ENCODE peak calls at places on chromosomes 11 and 22, in seven cellular contexts. One of them, this sample, is unnamed.

GRCh38 chr22:40022536-40023225 is 27.9 kb downstream of the FAM83F start:
- DNase-seq in uterus: no peak
- DNase-seq in endothelial cell of umbilical vein: no peak
- DNase-seq in adrenal gland: no peak
- DNase-seq in K562: no peak
- DNase-seq in body of pancreas: no peak
- DNase-seq in tibial nerve: no peak
- DNase-seq in this sample: no peak

GRCh38 chr22:41381329-41382097 is at the start of gene TEF:
- DNase-seq in uterus: peak
- DNase-seq in body of pancreas: peak
- DNase-seq in K562: peak
- DNase-seq in tibial nerve: peak
- DNase-seq in endothelial cell of umbilical vein: peak
- DNase-seq in adrenal gland: peak
- DNase-seq in this sample: peak

GRCh38 chr11:80873309-80873999 is 1432.6 kb upstream of the TENM4 start:
- DNase-seq in K562: no peak
- DNase-seq in tibial nerve: no peak
- DNase-seq in adrenal gland: no peak
- DNase-seq in endothelial cell of umbilical vein: peak
- DNase-seq in body of pancreas: no peak
- DNase-seq in uterus: no peak
- DNase-seq in this sample: peak

GRCh38 chr11:34850339-34850738 is 65.8 kb downstream of the APIP start:
- DNase-seq in endothelial cell of umbilical vein: no peak
- DNase-seq in uterus: no peak
- DNase-seq in adrenal gland: no peak
- DNase-seq in body of pancreas: no peak
- DNase-seq in K562: peak
- DNase-seq in tibial nerve: no peak
- DNase-seq in this sample: no peak

GRCh38 chr11:94882931-94883330 is 90.4 kb downstream of the CWC15 start:
- DNase-seq in adrenal gland: no peak
- DNase-seq in body of pancreas: no peak
- DNase-seq in tibial nerve: no peak
- DNase-seq in uterus: no peak
- DNase-seq in endothelial cell of umbilical vein: no peak
- DNase-seq in K562: no peak
- DNase-seq in this sample: no peak

GRCh38 chr11:7677071-7677470 is 3.8 kb upstream of the CYB5R2 start:
- DNase-seq in uterus: no peak
- DNase-seq in K562: no peak
- DNase-seq in tibial nerve: no peak
- DNase-seq in body of pancreas: no peak
- DNase-seq in adrenal gland: no peak
- DNase-seq in endothelial cell of umbilical vein: peak
- DNase-seq in this sample: no peak

GRCh38 chr11:12806113-12806512 is 131.9 kb downstream of the TEAD1 start:
- DNase-seq in adrenal gland: no peak
- DNase-seq in K562: no peak
- DNase-seq in uterus: no peak
- DNase-seq in body of pancreas: no peak
- DNase-seq in endothelial cell of umbilical vein: no peak
- DNase-seq in tibial nerve: no peak
- DNase-seq in this sample: no peak

GRCh38 chr11:32088117-32088941 is 2.5 kb upstream of the RCN1 start:
- DNase-seq in tibial nerve: peak
- DNase-seq in adrenal gland: peak
- DNase-seq in body of pancreas: peak
- DNase-seq in endothelial cell of umbilical vein: peak
- DNase-seq in K562: peak
- DNase-seq in uterus: no peak
- DNase-seq in this sample: peak

GRCh38 chr11:12770435-12770834 is 96.2 kb downstream of the TEAD1 start:
- DNase-seq in K562: no peak
- DNase-seq in uterus: no peak
- DNase-seq in tibial nerve: no peak
- DNase-seq in endothelial cell of umbilical vein: no peak
- DNase-seq in body of pancreas: no peak
- DNase-seq in adrenal gland: no peak
- DNase-seq in this sample: no peak

GRCh38 chr11:8297781-8298440 is 34.2 kb upstream of the LMO1 start:
- DNase-seq in endothelial cell of umbilical vein: no peak
- DNase-seq in body of pancreas: no peak
- DNase-seq in tibial nerve: no peak
- DNase-seq in K562: no peak
- DNase-seq in adrenal gland: peak
- DNase-seq in uterus: no peak
- DNase-seq in this sample: no peak

GRCh38 chr11:68263444-68264035 is 8.2 kb downstream of the C11orf24 start:
- DNase-seq in uterus: no peak
- DNase-seq in body of pancreas: no peak
- DNase-seq in K562: no peak
- DNase-seq in tibial nerve: no peak
- DNase-seq in endothelial cell of umbilical vein: no peak
- DNase-seq in adrenal gland: peak
- DNase-seq in this sample: no peak

GRCh38 chr11:131867457-131868257 is 497.2 kb downstream of the NTM start:
- DNase-seq in tibial nerve: peak
- DNase-seq in K562: no peak
- DNase-seq in uterus: peak
- DNase-seq in adrenal gland: peak
- DNase-seq in endothelial cell of umbilical vein: peak
- DNase-seq in body of pancreas: peak
- DNase-seq in this sample: peak

GRCh38 chr11:62665630-62666258 is 632 bp downstream of the CSKMT start:
- DNase-seq in body of pancreas: peak
- DNase-seq in K562: peak
- DNase-seq in tibial nerve: peak
- DNase-seq in adrenal gland: peak
- DNase-seq in endothelial cell of umbilical vein: no peak
- DNase-seq in uterus: peak
- DNase-seq in this sample: no peak

GRCh38 chr11:3002871-3003270 is 10.7 kb upstream of the NAP1L4 start:
- DNase-seq in uterus: no peak
- DNase-seq in K562: no peak
- DNase-seq in adrenal gland: no peak
- DNase-seq in endothelial cell of umbilical vein: no peak
- DNase-seq in body of pancreas: no peak
- DNase-seq in tibial nerve: no peak
- DNase-seq in this sample: no peak

GRCh38 chr11:65859812-65860277 is 388 bp upstream of the MUS81 start:
- DNase-seq in body of pancreas: no peak
- DNase-seq in uterus: no peak
- DNase-seq in endothelial cell of umbilical vein: no peak
- DNase-seq in tibial nerve: no peak
- DNase-seq in K562: no peak
- DNase-seq in adrenal gland: peak
- DNase-seq in this sample: no peak

GRCh38 chr11:96082002-96082899 is 158.3 kb upstream of the MTMR2 start:
- DNase-seq in body of pancreas: no peak
- DNase-seq in K562: peak
- DNase-seq in adrenal gland: no peak
- DNase-seq in tibial nerve: no peak
- DNase-seq in uterus: no peak
- DNase-seq in endothelial cell of umbilical vein: peak
- DNase-seq in this sample: no peak

GRCh38 chr22:48893288-48894063 is 934.2 kb downstream of the BRD1 start:
- DNase-seq in uterus: no peak
- DNase-seq in body of pancreas: no peak
- DNase-seq in tibial nerve: no peak
- DNase-seq in adrenal gland: peak
- DNase-seq in K562: no peak
- DNase-seq in endothelial cell of umbilical vein: no peak
- DNase-seq in this sample: no peak

GRCh38 chr22:48894064-48894671 is 933.5 kb downstream of the BRD1 start:
- DNase-seq in body of pancreas: no peak
- DNase-seq in tibial nerve: no peak
- DNase-seq in adrenal gland: peak
- DNase-seq in uterus: no peak
- DNase-seq in K562: peak
- DNase-seq in endothelial cell of umbilical vein: no peak
- DNase-seq in this sample: no peak

GRCh38 chr22:48890693-48891554 is 936.7 kb downstream of the BRD1 start:
- DNase-seq in uterus: no peak
- DNase-seq in body of pancreas: no peak
- DNase-seq in K562: no peak
- DNase-seq in tibial nerve: no peak
- DNase-seq in endothelial cell of umbilical vein: no peak
- DNase-seq in adrenal gland: peak
- DNase-seq in this sample: no peak

GRCh38 chr22:48891688-48892380 is 935.8 kb downstream of the BRD1 start:
- DNase-seq in uterus: no peak
- DNase-seq in endothelial cell of umbilical vein: no peak
- DNase-seq in body of pancreas: no peak
- DNase-seq in tibial nerve: no peak
- DNase-seq in adrenal gland: peak
- DNase-seq in K562: no peak
- DNase-seq in this sample: no peak

DNA sequence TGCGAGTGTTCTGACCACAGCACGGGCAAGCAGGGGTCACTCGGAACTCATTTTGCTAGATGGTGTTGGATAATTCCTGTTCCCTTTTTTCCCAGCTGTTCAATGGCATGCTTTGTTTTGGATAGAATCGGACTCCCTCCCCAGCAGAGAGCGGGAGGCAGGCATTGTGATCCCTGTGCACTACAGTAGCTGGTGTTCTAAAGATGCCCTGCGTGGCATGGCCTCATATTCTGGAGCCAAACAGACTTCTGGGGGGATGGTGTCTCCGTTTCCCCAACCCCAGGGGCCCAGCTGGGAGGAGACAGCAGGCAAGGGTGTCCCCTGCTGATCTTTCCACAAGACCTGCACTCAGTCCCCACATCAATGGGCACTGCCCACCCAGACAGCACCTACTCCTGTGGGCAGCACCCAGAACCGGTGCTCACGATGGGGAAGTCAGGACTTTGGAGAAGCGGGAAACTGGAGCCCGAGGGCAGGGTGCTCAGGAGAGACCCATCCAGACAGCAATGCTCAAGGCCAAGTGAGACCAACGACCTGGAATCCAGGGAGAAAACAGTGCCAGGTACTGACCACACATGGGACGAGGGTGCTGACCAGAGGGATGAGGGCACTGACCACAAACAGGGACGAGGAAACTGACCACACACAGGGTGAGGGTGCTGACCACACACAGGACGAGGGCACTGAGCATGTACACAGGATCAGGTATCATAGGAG is 934.9 kb downstream of the BRD1 start:
- DNase-seq in body of pancreas: no peak
- DNase-seq in endothelial cell of umbilical vein: no peak
- DNase-seq in uterus: no peak
- DNase-seq in tibial nerve: no peak
- DNase-seq in K562: no peak
- DNase-seq in adrenal gland: peak
- DNase-seq in this sample: no peak
- TF ChIP-seq POLR2A in body of pancreas: no peak
- TF ChIP-seq POLR2A in endothelial cell of umbilical vein: no peak
- TF ChIP-seq POLR2A in uterus: no peak
- TF ChIP-seq POLR2A in tibial nerve: no peak
- TF ChIP-seq POLR2A in K562: no peak
- TF ChIP-seq POLR2A in adrenal gland: no peak
- TF ChIP-seq POLR2A in this sample: no peak

GRCh38 chr11:63986156-63986931 is at the start of gene OTUB1:
- DNase-seq in endothelial cell of umbilical vein: peak
- DNase-seq in K562: peak
- DNase-seq in uterus: peak
- DNase-seq in body of pancreas: peak
- DNase-seq in tibial nerve: peak
- DNase-seq in adrenal gland: peak
- DNase-seq in this sample: peak
- TF ChIP-seq POLR2A in endothelial cell of umbilical vein: peak
- TF ChIP-seq POLR2A in K562: peak
- TF ChIP-seq POLR2A in uterus: peak
- TF ChIP-seq POLR2A in body of pancreas: peak
- TF ChIP-seq POLR2A in tibial nerve: no peak
- TF ChIP-seq POLR2A in adrenal gland: peak
- TF ChIP-seq POLR2A in this sample: peak

GRCh38 chr11:118341749-118342489 is 586 bp downstream of the CD3D start:
- DNase-seq in endothelial cell of umbilical vein: no peak
- DNase-seq in adrenal gland: no peak
- DNase-seq in tibial nerve: no peak
- DNase-seq in uterus: no peak
- DNase-seq in body of pancreas: no peak
- DNase-seq in K562: no peak
- DNase-seq in this sample: no peak

GRCh38 chr11:118340437-118340836 is 2.1 kb downstream of the CD3D start:
- DNase-seq in tibial nerve: no peak
- DNase-seq in endothelial cell of umbilical vein: no peak
- DNase-seq in body of pancreas: no peak
- DNase-seq in uterus: no peak
- DNase-seq in K562: no peak
- DNase-seq in adrenal gland: no peak
- DNase-seq in this sample: no peak

GRCh38 chr11:118342503-118343161 is at the start of gene CD3D:
- DNase-seq in adrenal gland: no peak
- DNase-seq in body of pancreas: no peak
- DNase-seq in K562: peak
- DNase-seq in tibial nerve: no peak
- DNase-seq in endothelial cell of umbilical vein: no peak
- DNase-seq in uterus: no peak
- DNase-seq in this sample: no peak

GRCh38 chr11:118343248-118343647 is 743 bp upstream of the CD3D start:
- DNase-seq in uterus: no peak
- DNase-seq in adrenal gland: no peak
- DNase-seq in endothelial cell of umbilical vein: no peak
- DNase-seq in body of pancreas: no peak
- DNase-seq in K562: no peak
- DNase-seq in tibial nerve: no peak
- DNase-seq in this sample: no peak

DNA sequence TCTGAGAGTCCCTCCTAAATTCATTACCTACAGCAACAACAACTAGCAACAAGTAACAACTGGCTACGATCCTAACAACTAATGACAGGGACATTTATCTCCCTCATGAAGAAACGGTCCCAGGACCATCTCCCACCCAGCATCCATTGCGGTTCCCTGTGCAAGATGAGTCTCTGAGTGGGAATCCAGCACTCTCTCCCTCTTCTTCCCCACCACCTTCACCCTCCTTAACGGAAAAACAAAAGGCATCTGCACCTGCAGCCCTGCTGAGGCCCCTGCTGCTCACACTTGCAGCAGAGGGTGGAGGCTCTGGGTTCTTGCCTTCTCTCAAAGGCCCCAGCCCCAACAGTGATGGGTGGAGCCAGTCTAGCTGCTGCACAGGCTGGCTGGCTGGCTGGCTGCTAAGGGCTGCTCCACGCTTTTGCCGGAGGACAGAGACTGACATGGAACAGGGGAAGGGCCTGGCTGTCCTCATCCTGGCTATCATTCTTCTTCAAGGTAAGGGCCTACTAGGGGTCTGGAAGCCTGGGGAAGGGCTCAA is at the start of gene CD3G:
- DNase-seq in endothelial cell of umbilical vein: no peak
- DNase-seq in K562: no peak
- DNase-seq in body of pancreas: no peak
- DNase-seq in adrenal gland: no peak
- DNase-seq in tibial nerve: no peak
- DNase-seq in uterus: no peak
- DNase-seq in this sample: no peak
- TF ChIP-seq POLR2A in endothelial cell of umbilical vein: no peak
- TF ChIP-seq POLR2A in K562: no peak
- TF ChIP-seq POLR2A in body of pancreas: no peak
- TF ChIP-seq POLR2A in adrenal gland: no peak
- TF ChIP-seq POLR2A in tibial nerve: no peak
- TF ChIP-seq POLR2A in uterus: no peak
- TF ChIP-seq POLR2A in this sample: no peak

GRCh38 chr11:14741195-14741594 is 97.6 kb downstream of the PDE3B start:
- DNase-seq in adrenal gland: no peak
- DNase-seq in endothelial cell of umbilical vein: no peak
- DNase-seq in tibial nerve: no peak
- DNase-seq in uterus: no peak
- DNase-seq in body of pancreas: no peak
- DNase-seq in K562: no peak
- DNase-seq in this sample: no peak
- TF ChIP-seq POLR2A in adrenal gland: no peak
- TF ChIP-seq POLR2A in endothelial cell of umbilical vein: no peak
- TF ChIP-seq POLR2A in tibial nerve: no peak
- TF ChIP-seq POLR2A in uterus: no peak
- TF ChIP-seq POLR2A in body of pancreas: no peak
- TF ChIP-seq POLR2A in K562: no peak
- TF ChIP-seq POLR2A in this sample: no peak

This sample was measured in H54.